ENCODE peak calls at places on chromosomes 3 and 15, in five cellular contexts. One of them, this sample, is unnamed.
A peak's percentile ranks its signal among the peaks of the same experiment; 100 is the strongest.

GRCh38 chr3:139629033-139629432 is 48.7 kb downstream of the NMNAT3 start:
- DNase-seq in esophagus muscularis mucosa: no peak
- DNase-seq in colonic mucosa: no peak
- DNase-seq in CD4-positive, alpha-beta memory T cell: no peak
- DNase-seq in OCI-LY7: peak; percentile 32
- DNase-seq in this sample: no peak

GRCh38 chr15:69673236-69673881 is 220.7 kb downstream of the RPLP1 start:
- DNase-seq in esophagus muscularis mucosa: no peak
- DNase-seq in colonic mucosa: no peak
- DNase-seq in CD4-positive, alpha-beta memory T cell: no peak
- DNase-seq in OCI-LY7: no peak
- DNase-seq in this sample: no peak

GRCh38 chr3:150242220-150242938 is 165.7 kb upstream of the TSC22D2 start:
- DNase-seq in esophagus muscularis mucosa: no peak
- DNase-seq in colonic mucosa: no peak
- DNase-seq in CD4-positive, alpha-beta memory T cell: no peak
- DNase-seq in OCI-LY7: no peak
- DNase-seq in this sample: no peak

GRCh38 chr3:66593978-66594377 is 93.2 kb upstream of the LRIG1 start:
- DNase-seq in esophagus muscularis mucosa: no peak
- DNase-seq in colonic mucosa: no peak
- DNase-seq in CD4-positive, alpha-beta memory T cell: no peak
- DNase-seq in OCI-LY7: no peak
- DNase-seq in this sample: no peak

GRCh38 chr3:63274359-63274758 is 3.7 kb upstream of the SYNPR start:
- DNase-seq in esophagus muscularis mucosa: no peak
- DNase-seq in colonic mucosa: no peak
- DNase-seq in CD4-positive, alpha-beta memory T cell: no peak
- DNase-seq in OCI-LY7: no peak
- DNase-seq in this sample: no peak

GRCh38 chr3:197748597-197749314 is 927 bp upstream of the FYTTD1 start:
- DNase-seq in esophagus muscularis mucosa: no peak
- DNase-seq in colonic mucosa: no peak
- DNase-seq in CD4-positive, alpha-beta memory T cell: no peak
- DNase-seq in OCI-LY7: no peak
- DNase-seq in this sample: no peak

GRCh38 chr3:100875239-100875638 is 118.0 kb downstream of the ABI3BP start:
- DNase-seq in esophagus muscularis mucosa: no peak
- DNase-seq in colonic mucosa: peak; percentile 65
- DNase-seq in CD4-positive, alpha-beta memory T cell: no peak
- DNase-seq in OCI-LY7: no peak
- DNase-seq in this sample: no peak

GRCh38 chr15:81311834-81312459 is 12.0 kb downstream of the STARD5 start:
- DNase-seq in esophagus muscularis mucosa: no peak
- DNase-seq in colonic mucosa: no peak
- DNase-seq in CD4-positive, alpha-beta memory T cell: no peak
- DNase-seq in OCI-LY7: peak; percentile 60
- DNase-seq in this sample: no peak

GRCh38 chr3:45978348-45978747 is 17.3 kb downstream of the FYCO1 start:
- DNase-seq in esophagus muscularis mucosa: no peak
- DNase-seq in colonic mucosa: peak; percentile 89
- DNase-seq in CD4-positive, alpha-beta memory T cell: peak; percentile 54
- DNase-seq in OCI-LY7: no peak
- DNase-seq in this sample: no peak

GRCh38 chr3:46946856-46947544 is 29.5 kb downstream of the CCDC12 start:
- DNase-seq in esophagus muscularis mucosa: no peak
- DNase-seq in colonic mucosa: peak; percentile 57
- DNase-seq in CD4-positive, alpha-beta memory T cell: peak; percentile 69
- DNase-seq in OCI-LY7: no peak
- DNase-seq in this sample: peak; percentile 84

GRCh38 chr3:124584245-124584551 is 146.1 kb upstream of the UMPS start:
- DNase-seq in esophagus muscularis mucosa: no peak
- DNase-seq in colonic mucosa: no peak
- DNase-seq in CD4-positive, alpha-beta memory T cell: peak; percentile 61
- DNase-seq in OCI-LY7: no peak
- DNase-seq in this sample: peak; percentile 84

GRCh38 chr15:39624806-39625205 is 43.9 kb downstream of the THBS1 start:
- DNase-seq in esophagus muscularis mucosa: no peak
- DNase-seq in colonic mucosa: peak; percentile 77
- DNase-seq in CD4-positive, alpha-beta memory T cell: peak; percentile 88
- DNase-seq in OCI-LY7: no peak
- DNase-seq in this sample: peak; percentile 44
- H3K4me1 ChIP-seq in esophagus muscularis mucosa: peaks cover 61% of the 10 kb centered on the region
- H3K4me1 ChIP-seq in colonic mucosa: peaks cover 25% of the 10 kb centered on the region
- H3K4me1 ChIP-seq in CD4-positive, alpha-beta memory T cell: peaks cover 80% of the 10 kb centered on the region
- H3K4me1 ChIP-seq in OCI-LY7: peaks cover 6% of the 10 kb centered on the region
- H3K4me1 ChIP-seq in this sample: peaks cover 55% of the 10 kb centered on the region

GRCh38 chr3:173191611-173192010 is 50.6 kb upstream of the SPATA16 start:
- DNase-seq in esophagus muscularis mucosa: no peak
- DNase-seq in colonic mucosa: no peak
- DNase-seq in CD4-positive, alpha-beta memory T cell: no peak
- DNase-seq in OCI-LY7: no peak
- DNase-seq in this sample: no peak
- H3K9me3 ChIP-seq in esophagus muscularis mucosa: peaks cover 8% of the 10 kb centered on the region
- H3K9me3 ChIP-seq in colonic mucosa: no peaks in the 10 kb centered on the region
- H3K9me3 ChIP-seq in CD4-positive, alpha-beta memory T cell: no peaks in the 10 kb centered on the region
- H3K9me3 ChIP-seq in OCI-LY7: no peaks in the 10 kb centered on the region
- H3K9me3 ChIP-seq in this sample: no peaks in the 10 kb centered on the region

GRCh38 chr3:188219147-188219546 is 65.2 kb downstream of the LPP start:
- DNase-seq in esophagus muscularis mucosa: no peak
- DNase-seq in colonic mucosa: no peak
- DNase-seq in CD4-positive, alpha-beta memory T cell: no peak
- DNase-seq in OCI-LY7: no peak
- DNase-seq in this sample: no peak
- H3K4me1 ChIP-seq in esophagus muscularis mucosa: peaks cover 77% of the 10 kb centered on the region
- H3K4me1 ChIP-seq in colonic mucosa: peaks cover 31% of the 10 kb centered on the region
- H3K4me1 ChIP-seq in CD4-positive, alpha-beta memory T cell: no peaks in the 10 kb centered on the region
- H3K4me1 ChIP-seq in OCI-LY7: peaks cover 63% of the 10 kb centered on the region
- H3K4me1 ChIP-seq in this sample: no peaks in the 10 kb centered on the region

GRCh38 chr15:25051399-25052154 is 96.8 kb downstream of the SNRPN start:
- DNase-seq in esophagus muscularis mucosa: peak; percentile 72
- DNase-seq in colonic mucosa: no peak
- DNase-seq in CD4-positive, alpha-beta memory T cell: no peak
- DNase-seq in OCI-LY7: no peak
- DNase-seq in this sample: no peak
- H3K9me3 ChIP-seq in esophagus muscularis mucosa: peaks cover 100% of the 10 kb centered on the region
- H3K9me3 ChIP-seq in colonic mucosa: peaks cover 7% of the 10 kb centered on the region
- H3K9me3 ChIP-seq in CD4-positive, alpha-beta memory T cell: peaks cover 77% of the 10 kb centered on the region
- H3K9me3 ChIP-seq in OCI-LY7: peaks cover 5% of the 10 kb centered on the region
- H3K9me3 ChIP-seq in this sample: peaks cover 96% of the 10 kb centered on the region

GRCh38 chr3:50319181-50319871 is 3.2 kb downstream of the HYAL2 start:
- DNase-seq in esophagus muscularis mucosa: no peak
- DNase-seq in colonic mucosa: no peak
- DNase-seq in CD4-positive, alpha-beta memory T cell: no peak
- DNase-seq in OCI-LY7: no peak
- DNase-seq in this sample: no peak
- H3K4me1 ChIP-seq in esophagus muscularis mucosa: peaks cover 65% of the 10 kb centered on the region
- H3K4me1 ChIP-seq in colonic mucosa: peaks cover 38% of the 10 kb centered on the region
- H3K4me1 ChIP-seq in CD4-positive, alpha-beta memory T cell: peaks cover 49% of the 10 kb centered on the region
- H3K4me1 ChIP-seq in OCI-LY7: peaks cover 49% of the 10 kb centered on the region
- H3K4me1 ChIP-seq in this sample: peaks cover 44% of the 10 kb centered on the region

GRCh38 chr15:94538280-94538679 is 306.9 kb downstream of the MCTP2 start:
- DNase-seq in esophagus muscularis mucosa: no peak
- DNase-seq in colonic mucosa: no peak
- DNase-seq in CD4-positive, alpha-beta memory T cell: no peak
- DNase-seq in OCI-LY7: no peak
- DNase-seq in this sample: no peak

GRCh38 chr15:94546838-94547237 is 315.5 kb downstream of the MCTP2 start:
- DNase-seq in esophagus muscularis mucosa: no peak
- DNase-seq in colonic mucosa: no peak
- DNase-seq in CD4-positive, alpha-beta memory T cell: no peak
- DNase-seq in OCI-LY7: no peak
- DNase-seq in this sample: no peak

DNA sequence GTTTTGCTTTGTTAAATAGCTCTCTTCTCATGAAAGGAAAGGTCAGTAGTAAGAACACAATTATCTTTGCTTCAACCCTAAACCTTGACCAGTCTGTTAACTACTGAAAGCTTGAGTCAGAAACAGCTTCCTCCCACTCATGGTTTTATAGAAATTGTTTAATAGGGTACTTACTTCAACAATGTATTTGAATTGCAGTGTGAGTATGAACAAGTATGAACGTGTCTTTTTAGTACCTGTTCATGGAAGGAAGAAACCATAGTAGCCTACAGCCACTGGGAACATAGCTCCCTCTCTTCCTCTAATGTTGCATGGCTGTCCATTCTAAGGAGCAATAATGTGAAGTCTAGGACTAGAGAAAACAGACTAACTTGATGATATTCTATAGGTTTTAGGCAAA is 311.0 kb downstream of the MCTP2 start:
- DNase-seq in esophagus muscularis mucosa: no peak
- DNase-seq in colonic mucosa: no peak
- DNase-seq in CD4-positive, alpha-beta memory T cell: no peak
- DNase-seq in OCI-LY7: no peak
- DNase-seq in this sample: no peak
- H3K9me3 ChIP-seq in esophagus muscularis mucosa: no peaks in the 10 kb centered on the region
- H3K9me3 ChIP-seq in colonic mucosa: no peaks in the 10 kb centered on the region
- H3K9me3 ChIP-seq in CD4-positive, alpha-beta memory T cell: no peaks in the 10 kb centered on the region
- H3K9me3 ChIP-seq in OCI-LY7: no peaks in the 10 kb centered on the region
- H3K9me3 ChIP-seq in this sample: no peaks in the 10 kb centered on the region

DNA sequence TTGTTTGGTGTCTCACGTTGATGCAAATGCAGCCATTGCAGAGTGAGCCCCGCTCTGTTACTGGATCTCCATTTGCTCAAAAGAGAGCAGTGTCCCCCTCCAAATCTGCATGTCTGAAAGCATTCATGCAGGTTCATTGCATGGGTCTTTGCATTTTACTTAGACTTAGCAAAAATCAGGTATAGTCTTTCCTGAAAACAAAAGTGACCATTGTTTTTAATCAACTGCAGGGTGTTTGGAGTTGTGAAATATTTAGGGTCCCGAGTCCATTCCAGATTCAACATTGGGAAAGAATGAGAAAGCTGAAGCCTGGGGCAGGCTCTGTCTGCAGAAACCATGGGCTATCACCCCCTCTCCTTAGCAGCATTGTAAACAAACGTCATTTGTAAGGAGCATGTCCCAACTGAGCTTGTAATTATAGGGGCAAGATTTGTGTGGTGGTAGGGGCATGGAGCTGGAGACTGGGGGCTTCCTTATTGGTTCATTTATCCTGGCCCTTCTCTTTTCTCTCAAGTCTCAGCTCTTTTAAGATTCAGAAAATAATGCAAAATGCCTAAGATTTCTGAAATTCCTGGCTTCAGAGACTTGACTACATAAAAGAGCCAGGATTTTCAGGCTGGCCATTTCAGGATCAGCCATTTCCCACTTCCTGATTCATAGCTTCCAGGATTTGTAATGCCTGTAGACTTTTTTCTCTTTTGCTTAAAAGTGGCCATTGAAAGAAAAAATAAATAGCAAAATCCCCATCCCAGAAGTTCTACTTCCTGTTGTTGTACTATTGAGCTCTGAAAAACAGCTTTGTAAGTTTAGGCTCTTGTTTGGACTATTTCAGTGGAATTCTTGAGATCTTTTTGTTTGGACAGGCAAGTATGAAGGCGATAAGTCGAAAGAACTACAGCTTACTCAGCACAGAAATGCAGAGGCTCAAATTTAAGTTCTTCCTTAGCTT is 23.0 kb downstream of the IGF1R start:
- DNase-seq in esophagus muscularis mucosa: no peak
- DNase-seq in colonic mucosa: no peak
- DNase-seq in CD4-positive, alpha-beta memory T cell: no peak
- DNase-seq in OCI-LY7: no peak
- DNase-seq in this sample: no peak
- H3K4me1 ChIP-seq in esophagus muscularis mucosa: peaks cover 78% of the 10 kb centered on the region
- H3K4me1 ChIP-seq in colonic mucosa: no peaks in the 10 kb centered on the region
- H3K4me1 ChIP-seq in CD4-positive, alpha-beta memory T cell: peaks cover 13% of the 10 kb centered on the region
- H3K4me1 ChIP-seq in OCI-LY7: no peaks in the 10 kb centered on the region
- H3K4me1 ChIP-seq in this sample: peaks cover 14% of the 10 kb centered on the region

GRCh38 chr15:42590619-42591237 is 15.3 kb downstream of the STARD9 start:
- DNase-seq in esophagus muscularis mucosa: no peak
- DNase-seq in colonic mucosa: no peak
- DNase-seq in CD4-positive, alpha-beta memory T cell: no peak
- DNase-seq in OCI-LY7: no peak
- DNase-seq in this sample: no peak

GRCh38 chr15:42591238-42591936 is 16.0 kb downstream of the STARD9 start:
- DNase-seq in esophagus muscularis mucosa: no peak
- DNase-seq in colonic mucosa: peak; percentile 30
- DNase-seq in CD4-positive, alpha-beta memory T cell: no peak
- DNase-seq in OCI-LY7: peak; percentile 43
- DNase-seq in this sample: no peak

GRCh38 chr15:42593143-42593542 is 17.7 kb downstream of the STARD9 start:
- DNase-seq in esophagus muscularis mucosa: no peak
- DNase-seq in colonic mucosa: no peak
- DNase-seq in CD4-positive, alpha-beta memory T cell: no peak
- DNase-seq in OCI-LY7: no peak
- DNase-seq in this sample: no peak

GRCh38 chr15:42595641-42596240 is 20.3 kb downstream of the STARD9 start:
- DNase-seq in esophagus muscularis mucosa: no peak
- DNase-seq in colonic mucosa: no peak
- DNase-seq in CD4-positive, alpha-beta memory T cell: no peak
- DNase-seq in OCI-LY7: no peak
- DNase-seq in this sample: no peak
- H3K9me3 ChIP-seq in esophagus muscularis mucosa: no peaks in the 10 kb centered on the region
- H3K9me3 ChIP-seq in colonic mucosa: no peaks in the 10 kb centered on the region
- H3K9me3 ChIP-seq in CD4-positive, alpha-beta memory T cell: no peaks in the 10 kb centered on the region
- H3K9me3 ChIP-seq in OCI-LY7: no peaks in the 10 kb centered on the region
- H3K9me3 ChIP-seq in this sample: no peaks in the 10 kb centered on the region

GRCh38 chr3:193871093-193871485 is 264.9 kb upstream of the HES1 start:
- DNase-seq in esophagus muscularis mucosa: no peak
- DNase-seq in colonic mucosa: no peak
- DNase-seq in CD4-positive, alpha-beta memory T cell: no peak
- DNase-seq in OCI-LY7: no peak
- DNase-seq in this sample: no peak
- H3K4me1 ChIP-seq in esophagus muscularis mucosa: peaks cover 41% of the 10 kb centered on the region
- H3K4me1 ChIP-seq in colonic mucosa: no peaks in the 10 kb centered on the region
- H3K4me1 ChIP-seq in CD4-positive, alpha-beta memory T cell: no peaks in the 10 kb centered on the region
- H3K4me1 ChIP-seq in OCI-LY7: peaks cover 66% of the 10 kb centered on the region
- H3K4me1 ChIP-seq in this sample: peaks cover 7% of the 10 kb centered on the region